ENCODE peak calls at places on chromosomes 6 and 20, in six cellular contexts. R is astrocyte, E is transverse colon, P is brain microvascular endothelial cell, Z is pancreas, J is IMR-90. L is an unnamed sample.
A peak's percentile ranks its signal among the peaks of the same experiment; 100 is the strongest.

GRCh38 chr20:23161968-23162696 is 76.0 kb upstream of the CD93 start:
- DNase-seq in R (peak; percentile 71), E (peak; percentile 93), P (peak; percentile 76), Z (no peak), J (no peak), L (peak; percentile 95)

GRCh38 chr20:9616455-9616805 is 102.0 kb downstream of the LAMP5 start:
- DNase-seq in R (no peak), E (no peak), P (no peak), Z (no peak), J (no peak), L (no peak)

GRCh38 chr6:51678905-51679620 is 408.4 kb downstream of the PKHD1 start:
- DNase-seq in R (no peak), E (no peak), P (no peak), Z (no peak), J (no peak), L (no peak)

GRCh38 chr20:8932192-8933150 is 136.4 kb upstream of the PLCB4 start:
- DNase-seq in R (peak; percentile 65), E (no peak), P (peak; percentile 83), Z (no peak), J (peak; percentile 67), L (no peak)

GRCh38 chr6:33088931-33089640 is 13.3 kb downstream of the HLA-DPB1 start:
- DNase-seq in R (no peak), E (no peak), P (no peak), Z (no peak), J (no peak), L (no peak)

GRCh38 chr20:1721687-1722512 is 64.3 kb upstream of the SIRPG start:
- DNase-seq in R (no peak), E (peak; percentile 38), P (no peak), Z (no peak), J (no peak), L (no peak)

GRCh38 chr6:121506761-121507754 is 71.6 kb downstream of the GJA1 start:
- DNase-seq in R (peak; percentile 91), E (no peak), P (peak; percentile 68), Z (no peak), J (peak; percentile 85), L (no peak)

GRCh38 chr6:123875784-123876183 is 72.1 kb downstream of the NKAIN2 start:
- DNase-seq in R (no peak), E (no peak), P (no peak), Z (no peak), J (no peak), L (no peak)

GRCh38 chr6:8080338-8081151 is 16.4 kb upstream of the BLOC1S5 start:
- DNase-seq in R (peak; percentile 55), E (no peak), P (peak; percentile 53), Z (no peak), J (peak; percentile 82), L (no peak)

GRCh38 chr20:52847029-52847660 is 125.0 kb upstream of the TSHZ2 start:
- DNase-seq in R (no peak), E (no peak), P (no peak), Z (no peak), J (no peak), L (no peak)

GRCh38 chr6:42197574-42198362 is 3.0 kb upstream of the GUCA1B start:
- DNase-seq in R (peak; percentile 83), E (no peak), P (peak; percentile 36), Z (no peak), J (peak; percentile 90), L (no peak)

GRCh38 chr6:2900821-2901644 is 2.1 kb downstream of the SERPINB9 start:
- DNase-seq in R (no peak), E (no peak), P (no peak), Z (no peak), J (no peak), L (no peak)

DNA sequence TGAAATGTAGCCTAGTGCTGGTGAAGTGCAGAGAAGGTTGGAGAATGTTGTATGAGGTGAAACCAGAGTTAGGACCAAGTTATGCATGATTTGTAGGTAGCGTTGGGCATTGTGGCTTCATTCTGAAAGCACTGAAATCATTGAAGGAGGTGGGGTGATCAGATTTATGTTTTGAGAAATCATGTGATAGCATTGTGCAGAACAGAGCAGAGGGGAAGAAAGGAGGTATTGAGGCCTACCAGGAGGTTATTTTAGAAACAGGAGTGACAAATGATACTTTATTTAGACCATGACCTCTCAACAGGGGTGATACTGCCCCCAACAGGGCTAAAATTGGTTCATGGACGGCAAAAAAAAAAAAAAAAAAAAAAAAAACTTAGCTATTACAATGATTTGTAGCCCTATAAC is 15.6 kb upstream of the HMGN3 start:
- DNase-seq in R (no peak), E (no peak), P (no peak), Z (no peak), J (no peak), L (no peak)
- TF ChIP-seq CTCF in R (no peak), E (no peak), P (no peak), Z (no peak), J (peak; percentile 12), L (no peak)

GRCh38 chr6:167229586-167229985 is 61.5 kb upstream of the UNC93A start:
- DNase-seq in R (no peak), E (no peak), P (no peak), Z (no peak), J (no peak), L (no peak)
- H3K27me3 ChIP-seq in R (peaks cover 8% of the 10 kb centered on the region), E (peaks cover 11% of the 10 kb centered on the region), P (no peaks in the 10 kb centered on the region), Z (no peaks in the 10 kb centered on the region), J (no peaks in the 10 kb centered on the region), L (no peaks in the 10 kb centered on the region)

GRCh38 chr6:158015188-158015506 is 33.5 kb downstream of the SYNJ2 start:
- DNase-seq in R (no peak), E (no peak), P (no peak), Z (no peak), J (no peak), L (no peak)

GRCh38 chr6:158013904-158014504 is 32.3 kb downstream of the SYNJ2 start:
- DNase-seq in R (no peak), E (no peak), P (no peak), Z (no peak), J (no peak), L (no peak)

GRCh38 chr6:158016571-158017383 is 35.1 kb downstream of the SYNJ2 start:
- DNase-seq in R (peak; percentile 50), E (no peak), P (no peak), Z (peak; percentile 41), J (no peak), L (no peak)

GRCh38 chr6:158015545-158015944 is 33.9 kb downstream of the SYNJ2 start:
- DNase-seq in R (no peak), E (no peak), P (no peak), Z (no peak), J (no peak), L (no peak)

DNA sequence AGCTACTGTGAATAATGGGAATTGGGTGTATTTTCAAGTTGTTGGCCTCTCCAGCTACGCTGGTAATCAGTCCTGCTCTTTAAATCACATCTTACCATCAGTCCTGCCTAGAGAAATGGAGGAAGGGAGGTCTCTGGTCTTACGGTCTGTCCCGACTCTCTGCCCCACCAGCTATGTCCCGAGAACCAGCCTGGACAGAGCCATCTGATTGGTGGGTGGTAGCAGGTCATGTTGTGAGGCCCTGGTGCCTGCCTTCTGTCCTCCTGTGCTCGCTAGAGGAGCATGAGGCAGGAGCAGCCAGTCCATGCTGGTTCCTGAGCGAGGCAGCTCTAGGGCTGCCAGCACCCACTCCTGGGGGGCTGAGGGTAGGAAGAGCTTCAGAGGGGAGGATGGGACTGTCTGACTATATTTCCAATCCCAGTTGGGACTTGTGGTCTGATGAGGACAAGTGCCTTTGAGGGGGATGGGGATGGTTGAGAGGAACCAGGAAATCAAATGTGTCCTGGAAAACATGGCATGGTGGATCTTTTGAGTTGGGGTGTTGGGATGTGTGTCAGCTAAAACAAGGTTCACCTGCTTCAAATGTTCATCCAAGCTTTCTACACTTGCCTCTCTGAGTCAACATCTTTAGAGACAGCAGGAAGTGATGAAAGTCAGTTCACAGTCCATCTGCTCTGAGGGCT is 33.0 kb downstream of the SYNJ2 start:
- DNase-seq in R (no peak), E (no peak), P (no peak), Z (peak; percentile 26), J (peak; percentile 65), L (no peak)
- TF ChIP-seq CTCF in R (no peak), E (no peak), P (no peak), Z (no peak), J (no peak), L (no peak)

GRCh38 chr20:59148713-59149493 is 14.7 kb upstream of the ZNF831 start:
- DNase-seq in R (no peak), E (no peak), P (no peak), Z (no peak), J (no peak), L (no peak)
- H3K27me3 ChIP-seq in R (no peaks in the 10 kb centered on the region), E (no peaks in the 10 kb centered on the region), P (no peaks in the 10 kb centered on the region), Z (no peaks in the 10 kb centered on the region), J (no peaks in the 10 kb centered on the region), L (no peaks in the 10 kb centered on the region)

GRCh38 chr6:133286765-133287164 is 45.6 kb downstream of the EYA4 start:
- DNase-seq in R (peak; percentile 8), E (no peak), P (peak; percentile 43), Z (no peak), J (peak; percentile 27), L (no peak)
- TF ChIP-seq CTCF in R (peak; percentile 44), E (no peak), P (peak; percentile 65), Z (peak; percentile 10), J (peak; percentile 48), L (no peak)

GRCh38 chr6:150322452-150322851 is 46.4 kb upstream of the IYD start:
- DNase-seq in R (no peak), E (no peak), P (no peak), Z (no peak), J (no peak), L (no peak)
- H3K27me3 ChIP-seq in R (peaks cover 6% of the 10 kb centered on the region), E (no peaks in the 10 kb centered on the region), P (peaks cover 4% of the 10 kb centered on the region), Z (no peaks in the 10 kb centered on the region), J (peaks cover 10% of the 10 kb centered on the region), L (no peaks in the 10 kb centered on the region)